ENCODE peak calls at places on chromosomes 3 and 15, in ten cellular contexts. P is AG04450, X is fibroblast of pulmonary artery, K is WERI-Rb-1, D is GM12864, U is cardiac fibroblast, W is coronary artery, B is spleen, S is GM23338, Y is adrenal gland. T is an unnamed sample.

GRCh38 chr15:83559310-83559966 is 94.5 kb upstream of the ADAMTSL3 start:
- DNase-seq in X (peak), Y (peak), K (peak), D (peak), P (peak), B (no peak), W (no peak), S (peak), U (peak), T (peak)

GRCh38 chr3:138135141-138135832 is 3.1 kb upstream of the A4GNT start:
- DNase-seq in X (no peak), D (no peak), U (no peak), S (no peak), P (no peak), B (no peak), Y (no peak), K (no peak), W (no peak), T (no peak)

GRCh38 chr15:63277044-63277892 is at the start of gene APH1B:
- DNase-seq in B (peak), K (peak), S (peak), U (peak), X (peak), W (peak), P (no peak), Y (peak), D (no peak), T (no peak)

GRCh38 chr3:149621218-149622005 is 36.4 kb downstream of the WWTR1 start:
- DNase-seq in U (peak), S (peak), W (no peak), D (peak), B (no peak), X (peak), P (peak), Y (no peak), K (no peak), T (peak)

GRCh38 chr3:47522082-47522987 is 8.8 kb upstream of the ELP6 start:
- DNase-seq in S (peak), W (peak), Y (peak), U (peak), B (peak), X (peak), P (peak), D (peak), K (peak), T (peak)

GRCh38 chr3:46110701-46111493 is 83.6 kb upstream of the XCR1 start:
- DNase-seq in S (peak), P (no peak), K (no peak), B (no peak), X (peak), U (peak), Y (peak), W (no peak), D (no peak), T (peak)

GRCh38 chr3:31166249-31166885 is 271.9 kb upstream of the GADL1 start:
- DNase-seq in Y (peak), U (peak), D (no peak), X (peak), B (no peak), P (peak), S (peak), W (no peak), K (no peak), T (no peak)

GRCh38 chr15:52309154-52309548 is 13.5 kb upstream of the MYO5C start:
- DNase-seq in S (no peak), W (no peak), X (no peak), Y (no peak), B (no peak), U (no peak), K (no peak), P (no peak), D (peak), T (no peak)

GRCh38 chr3:152375546-152375945 is 106.8 kb downstream of the MBNL1 start:
- DNase-seq in B (no peak), Y (no peak), S (no peak), K (no peak), D (no peak), U (peak), X (peak), P (no peak), W (no peak), T (no peak)

GRCh38 chr3:77014236-77014635 is 25.7 kb upstream of the ROBO2 start:
- DNase-seq in S (peak), X (no peak), B (no peak), D (no peak), W (no peak), K (no peak), P (no peak), U (no peak), Y (no peak), T (no peak)
- H3K4me3 ChIP-seq in S (no peak), X (no peak), B (no peak), D (no peak), W (no peak), K (no peak), P (no peak), U (no peak), Y (no peak), T (no peak)

DNA sequence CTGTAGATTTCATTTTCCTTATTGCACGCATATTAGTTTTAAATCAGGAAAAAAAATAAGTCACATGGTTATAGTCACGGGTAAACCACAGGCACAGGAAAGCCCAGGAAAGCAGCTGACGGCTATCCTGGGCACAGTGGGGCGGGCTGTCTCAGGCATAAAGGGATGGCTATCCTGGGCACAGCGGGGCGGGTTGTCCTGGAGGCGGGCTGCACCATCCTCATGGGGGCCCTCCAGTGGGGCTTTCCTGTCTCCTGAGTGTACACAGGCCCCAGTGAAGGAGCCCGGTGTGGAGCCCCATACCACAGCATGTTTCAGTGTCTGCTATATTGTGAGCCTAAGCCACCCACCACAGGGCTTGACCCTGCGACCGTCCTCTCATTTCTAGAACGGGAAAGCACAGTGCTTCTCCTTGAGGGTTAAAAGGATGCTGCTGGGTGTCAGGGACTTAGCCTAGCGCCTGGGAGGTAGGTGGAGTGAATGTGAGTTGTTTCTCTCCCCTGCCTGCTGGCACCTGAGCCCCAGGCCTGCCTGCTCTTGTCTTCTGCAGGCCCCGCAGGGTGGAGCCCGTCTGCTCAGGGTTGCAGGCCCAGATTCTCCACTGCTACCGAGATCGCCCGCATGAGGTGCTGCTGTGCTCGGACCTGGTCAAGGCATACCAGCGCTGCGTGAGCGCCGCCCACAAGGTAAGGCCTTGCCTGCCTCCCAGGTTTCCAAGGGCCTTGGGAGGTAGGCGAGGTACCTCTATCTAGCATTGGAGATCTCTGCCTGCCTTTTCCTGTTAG is 25.9 kb upstream of the PLXNA1 start:
- DNase-seq in K (no peak), X (no peak), B (peak), S (no peak), U (no peak), Y (no peak), W (no peak), D (no peak), P (no peak), T (no peak)
- TF ChIP-seq CTCF in K (no peak), X (no peak), B (no peak), S (no peak), U (no peak), Y (no peak), W (no peak), D (no peak), P (no peak), T (no peak)

GRCh38 chr3:171103185-171103584 is 76.7 kb upstream of the SLC2A2 start:
- DNase-seq in K (no peak), B (no peak), W (no peak), S (no peak), Y (no peak), X (no peak), P (no peak), D (no peak), U (no peak), T (no peak)
- H3K4me3 ChIP-seq in K (no peak), B (no peak), W (no peak), S (no peak), Y (no peak), X (no peak), P (no peak), D (no peak), U (no peak), T (no peak)

DNA sequence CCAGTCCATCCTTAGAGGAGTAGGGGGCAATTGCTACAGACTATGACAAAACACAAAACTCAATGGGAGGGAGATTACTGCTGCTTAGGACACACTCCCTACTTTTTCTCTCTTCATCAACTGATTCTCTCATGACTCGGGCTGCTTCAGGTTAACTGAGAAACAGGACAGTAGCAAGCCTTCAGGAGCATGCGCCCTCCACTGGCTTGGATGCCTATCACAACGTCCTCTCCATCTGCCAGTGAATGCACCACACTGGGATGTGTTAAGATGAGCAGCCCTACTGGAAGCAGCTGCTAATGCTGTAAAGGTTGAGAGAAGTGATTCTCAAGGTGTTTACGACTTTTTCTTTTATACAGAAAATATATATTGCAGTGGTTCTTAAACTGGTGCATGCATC is 542.3 kb downstream of the EDEM1 start:
- DNase-seq in X (no peak), K (peak), S (no peak), Y (no peak), B (no peak), D (no peak), P (no peak), U (no peak), W (no peak), T (no peak)
- TF ChIP-seq CTCF in X (no peak), K (peak), S (no peak), Y (no peak), B (no peak), D (no peak), P (no peak), U (no peak), W (no peak), T (no peak)

GRCh38 chr3:124707667-124708066 is 22.6 kb upstream of the UMPS start:
- DNase-seq in X (peak), D (no peak), S (peak), P (peak), W (no peak), U (peak), K (no peak), B (no peak), Y (no peak), T (no peak)
- H3K4me3 ChIP-seq in X (no peak), D (no peak), S (peak), P (no peak), W (no peak), U (no peak), K (no peak), B (no peak), Y (no peak), T (no peak)

GRCh38 chr15:45573961-45574629 is 13.1 kb upstream of the BLOC1S6 start:
- DNase-seq in D (no peak), K (peak), S (peak), W (no peak), B (no peak), Y (no peak), P (no peak), X (peak), U (peak), T (no peak)

DNA sequence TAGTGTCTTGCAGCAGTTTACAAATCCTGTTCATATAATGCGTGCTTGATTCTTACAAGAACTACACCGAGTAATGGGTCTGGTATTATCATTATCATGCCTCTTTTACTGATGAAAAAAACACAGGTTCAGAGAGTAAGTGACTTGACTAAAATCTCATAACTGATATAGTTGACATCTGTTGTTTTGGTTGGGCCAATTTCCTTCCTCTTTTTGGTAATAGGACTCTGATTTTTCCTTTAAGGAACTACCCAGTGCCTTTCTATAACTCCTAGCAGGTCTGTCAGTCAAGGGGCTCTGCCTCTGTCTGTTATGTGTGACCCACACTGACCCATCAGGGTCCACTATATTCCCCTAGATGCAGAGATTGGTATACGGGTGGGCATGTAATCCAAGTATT is 14.6 kb upstream of the BLOC1S6 start:
- DNase-seq in S (no peak), U (no peak), K (no peak), W (no peak), X (no peak), P (no peak), B (no peak), Y (no peak), D (no peak), T (no peak)
- TF ChIP-seq CTCF in S (no peak), U (no peak), K (no peak), W (no peak), X (no peak), P (no peak), B (no peak), Y (no peak), D (no peak), T (no peak)

GRCh38 chr3:158097141-158097540 is 9.1 kb downstream of the SHOX2 start:
- DNase-seq in B (no peak), Y (no peak), U (no peak), K (no peak), D (no peak), S (no peak), X (no peak), W (no peak), P (no peak), T (no peak)
- H3K4me3 ChIP-seq in B (peak), Y (no peak), U (no peak), K (no peak), D (peak), S (peak), X (no peak), W (no peak), P (no peak), T (no peak)

T was measured in HFF-Myc.